ENCODE peak calls at places on chromosome 17, in four cellular contexts. X is GM13977, F is ELR, V is NCI-H187. T is an unnamed sample.

GRCh38 chr17:10842658-10843057 is 4.8 kb upstream of the PIRT start:
- DNase-seq in X (no peak), F (no peak), V (no peak), T (no peak)

GRCh38 chr17:76385892-76386786 is 1.7 kb downstream of the SPHK1 start:
- DNase-seq in X (peak), F (peak), V (peak), T (peak)

GRCh38 chr17:39739020-39739884 is 1.5 kb downstream of the GRB7 start:
- DNase-seq in X (no peak), F (peak), V (peak), T (no peak)

GRCh38 chr17:78227455-78227916 is 3.9 kb upstream of the TMEM235 start:
- DNase-seq in X (no peak), F (peak), V (no peak), T (no peak)

GRCh38 chr17:19448341-19449268 is 37.6 kb downstream of the RNF112 start:
- DNase-seq in X (no peak), F (peak), V (no peak), T (peak)

GRCh38 chr17:64499805-64500486 is 3.1 kb upstream of the POLG2 start:
- DNase-seq in X (no peak), F (peak), V (no peak), T (no peak)

GRCh38 chr17:7296189-7296861 is 1.9 kb upstream of the YBX2 start:
- DNase-seq in X (peak), F (peak), V (peak), T (no peak)

GRCh38 chr17:10729334-10730193 is at the start of gene TMEM220:
- DNase-seq in X (peak), F (peak), V (no peak), T (no peak)

GRCh38 chr17:4903051-4903818 is at the start of gene CHRNE:
- DNase-seq in X (no peak), F (peak), V (peak), T (peak)

T was measured in brain pericyte.